ENCODE peak calls at places on chromosomes 13 and 19, in seven cellular contexts. W is activated T-cell treated with anti-CD3 and anti-CD28 coated beads for 4 hours; X is NCI-H460; D is stimulated activated CD4-positive, alpha-beta T cell treated with anti-CD3 and anti-CD28 coated beads, Interleukin-1b, Interleukin-23, amount 100 ng/mL, for 24 hours; N is cardiac muscle cell; U is stimulated activated CD8-positive, alpha-beta memory T cell treated with anti-CD3 and anti-CD28 coated beads, Interleukin-2, amount 100 ng/mL, for 48 hours; K is NCI-H1105 treated with DMSO at 0.1 percent for 48 hours. S is an unnamed sample.

GRCh38 chr19:3053218-3053621 is 9.1 kb downstream of the TLE5 start:
- DNase-seq in W (no peak), X (no peak), D (no peak), N (no peak), U (no peak), K (no peak), S (no peak)

GRCh38 chr13:79589605-79590511 is 108.9 kb downstream of the NDFIP2 start:
- DNase-seq in W (no peak), X (no peak), D (no peak), N (no peak), U (no peak), K (peak), S (no peak)

GRCh38 chr19:2478324-2478755 is 2.4 kb downstream of the GADD45B start:
- DNase-seq in W (no peak), X (no peak), D (no peak), N (peak), U (no peak), K (peak), S (no peak)

GRCh38 chr19:18596752-18597157 is 8.2 kb downstream of the REX1BD start:
- DNase-seq in W (no peak), X (no peak), D (no peak), N (peak), U (no peak), K (no peak), S (peak)

GRCh38 chr13:107650081-107650701 is 565.1 kb downstream of the LIG4 start:
- DNase-seq in W (no peak), X (peak), D (no peak), N (peak), U (peak), K (no peak), S (peak)

GRCh38 chr13:99998261-99998660 is 16.7 kb downstream of the ZIC2 start:
- DNase-seq in W (no peak), X (no peak), D (no peak), N (no peak), U (no peak), K (no peak), S (no peak)

GRCh38 chr19:56253737-56254136 is 18.8 kb upstream of the EDDM13 start:
- DNase-seq in W (no peak), X (peak), D (no peak), N (peak), U (no peak), K (peak), S (peak)

GRCh38 chr19:46863818-46864629 is 3.2 kb downstream of the ARHGAP35 start:
- DNase-seq in W (no peak), X (no peak), D (no peak), N (peak), U (no peak), K (no peak), S (no peak)

GRCh38 chr13:111913790-111914189 is 153.2 kb upstream of the SOX1 start:
- DNase-seq in W (no peak), X (no peak), D (no peak), N (no peak), U (no peak), K (no peak), S (no peak)

GRCh38 chr19:10416380-10417257 is 3.7 kb upstream of the PDE4A start:
- DNase-seq in W (peak), X (peak), D (peak), N (peak), U (peak), K (peak), S (peak)

GRCh38 chr13:106612688-106613087 is 44.8 kb upstream of the ARGLU1 start:
- DNase-seq in W (no peak), X (no peak), D (no peak), N (peak), U (no peak), K (no peak), S (no peak)

GRCh38 chr13:98843482-98843877 is 91.0 kb upstream of the SLC15A1 start:
- DNase-seq in W (no peak), X (no peak), D (no peak), N (no peak), U (no peak), K (no peak), S (no peak)

GRCh38 chr19:38710928-38711725 is 33.1 kb downstream of the CAPN12 start:
- DNase-seq in W (no peak), X (no peak), D (no peak), N (no peak), U (no peak), K (no peak), S (no peak)

GRCh38 chr19:58492265-58492664 is 16.1 kb downstream of the ZNF446 start:
- DNase-seq in W (no peak), X (no peak), D (no peak), N (no peak), U (no peak), K (no peak), S (no peak)

GRCh38 chr13:73287871-73288270 is 229.1 kb downstream of the KLF5 start:
- DNase-seq in W (no peak), X (no peak), D (no peak), N (no peak), U (no peak), K (no peak), S (no peak)

GRCh38 chr19:42088471-42089190 is 12.7 kb downstream of the ZNF574 start:
- DNase-seq in W (no peak), X (no peak), D (no peak), N (no peak), U (no peak), K (no peak), S (no peak)

GRCh38 chr13:45396548-45397095 is 21.6 kb downstream of the SLC25A30 start:
- DNase-seq in W (no peak), X (no peak), D (no peak), N (no peak), U (no peak), K (no peak), S (no peak)

S was measured in HEK293T.